ENCODE peak calls at places on chromosomes 1 and 21, in seven cellular contexts. J is HCT116, B is endothelial cell of umbilical vein, W is K562, M is SK-N-SH, Z is H1, F is HepG2. E is an unnamed sample.
A peak's percentile ranks its signal among the peaks of the same experiment; 100 is the strongest.

GRCh38 chr1:25896266-25896665 is 10.0 kb downstream of the STMN1 start:
- DNase-seq in J (no peak), B (peak; percentile 47), W (no peak), M (no peak), Z (no peak), F (no peak), E (no peak)

GRCh38 chr1:243628476-243628907 is 221.6 kb downstream of the AKT3 start:
- DNase-seq in J (no peak), B (no peak), W (no peak), M (no peak), Z (no peak), F (peak; percentile 69), E (no peak)

GRCh38 chr1:39154553-39155361 is 49.7 kb upstream of the MACF1 start:
- DNase-seq in J (no peak), B (peak; percentile 78), W (peak; percentile 41), M (no peak), Z (no peak), F (peak; percentile 57), E (no peak)

GRCh38 chr1:35577071-35577998 is 4.2 kb downstream of the TFAP2E start:
- DNase-seq in J (no peak), B (peak; percentile 37), W (no peak), M (no peak), Z (no peak), F (no peak), E (no peak)

GRCh38 chr1:175129182-175129581 is 61.5 kb downstream of the TNN start:
- DNase-seq in J (no peak), B (no peak), W (no peak), M (no peak), Z (no peak), F (no peak), E (no peak)

GRCh38 chr1:19080715-19081114 is 124.2 kb upstream of the IFFO2 start:
- DNase-seq in J (no peak), B (no peak), W (no peak), M (no peak), Z (no peak), F (no peak), E (no peak)

GRCh38 chr1:225752245-225752644 is 25.4 kb upstream of the SRP9 start:
- DNase-seq in J (no peak), B (no peak), W (no peak), M (no peak), Z (no peak), F (no peak), E (no peak)

GRCh38 chr21:34926784-34927548 is 122.1 kb downstream of the RUNX1 start:
- DNase-seq in J (no peak), B (no peak), W (no peak), M (no peak), Z (no peak), F (peak; percentile 72), E (no peak)

GRCh38 chr1:15196807-15197530 is 43.4 kb downstream of the TMEM51 start:
- DNase-seq in J (no peak), B (no peak), W (no peak), M (peak; percentile 41), Z (no peak), F (no peak), E (no peak)

GRCh38 chr1:201252833-201253810 is 30.2 kb upstream of the PKP1 start:
- DNase-seq in J (no peak), B (no peak), W (no peak), M (no peak), Z (no peak), F (no peak), E (no peak)

GRCh38 chr1:27455166-27455811 is 34.7 kb downstream of the WASF2 start:
- DNase-seq in J (no peak), B (no peak), W (no peak), M (peak; percentile 48), Z (no peak), F (no peak), E (no peak)

GRCh38 chr1:110340207-110340468 is 961 bp downstream of the RBM15 start:
- DNase-seq in J (no peak), B (no peak), W (peak; percentile 45), M (peak; percentile 41), Z (no peak), F (no peak), E (no peak)

GRCh38 chr1:207352560-207352959 is 31.1 kb downstream of the CD55 start:
- DNase-seq in J (no peak), B (no peak), W (no peak), M (no peak), Z (no peak), F (no peak), E (no peak)

GRCh38 chr21:31873696-31874599 is 1.1 kb downstream of the HUNK start:
- DNase-seq in J (no peak), B (no peak), W (peak; percentile 71), M (peak; percentile 91), Z (no peak), F (no peak), E (no peak)

GRCh38 chr1:11216074-11216473 is 26.9 kb downstream of the ANGPTL7 start:
- DNase-seq in J (no peak), B (no peak), W (no peak), M (no peak), Z (no peak), F (peak; percentile 64), E (no peak)

GRCh38 chr1:150973826-150974579 is 632 bp downstream of the CERS2 start:
- DNase-seq in J (no peak), B (peak; percentile 47), W (no peak), M (peak; percentile 83), Z (no peak), F (no peak), E (no peak)

GRCh38 chr1:1894354-1895049 is 3.6 kb upstream of the GNB1 start:
- DNase-seq in J (no peak), B (no peak), W (no peak), M (no peak), Z (no peak), F (no peak), E (no peak)

GRCh38 chr1:232767381-232768074 is 37.7 kb upstream of the MAP10 start:
- DNase-seq in J (peak; percentile 10), B (no peak), W (no peak), M (no peak), Z (no peak), F (no peak), E (no peak)

GRCh38 chr1:1116701-1117468 is 996 bp upstream of the C1orf159 start:
- DNase-seq in J (no peak), B (peak; percentile 9), W (no peak), M (peak; percentile 75), Z (no peak), F (no peak), E (no peak)

GRCh38 chr1:82195245-82195644 is 394.5 kb downstream of the ADGRL2 start:
- DNase-seq in J (no peak), B (no peak), W (no peak), M (no peak), Z (no peak), F (no peak), E (no peak)

GRCh38 chr1:78044796-78045599 is 768 bp upstream of the GIPC2 start:
- DNase-seq in J (no peak), B (peak; percentile 66), W (no peak), M (no peak), Z (no peak), F (no peak), E (no peak)

GRCh38 chr1:228082975-228083870 is 715 bp downstream of the ARF1 start:
- DNase-seq in J (no peak), B (peak; percentile 29), W (peak; percentile 63), M (peak; percentile 55), Z (no peak), F (no peak), E (no peak)

GRCh38 chr1:228084797-228085196 is 2.3 kb downstream of the ARF1 start:
- DNase-seq in J (no peak), B (no peak), W (no peak), M (no peak), Z (no peak), F (no peak), E (no peak)

GRCh38 chr1:228082260-228082974 is at the start of gene ARF1:
- DNase-seq in J (peak; percentile 80), B (peak; percentile 94), W (peak; percentile 100), M (peak; percentile 100), Z (peak; percentile 84), F (peak; percentile 78), E (peak; percentile 16)

GRCh38 chr1:228084325-228084724 is 1.8 kb downstream of the ARF1 start:
- DNase-seq in J (no peak), B (peak; percentile 32), W (no peak), M (no peak), Z (no peak), F (no peak), E (no peak)

GRCh38 chr1:228083871-228084278 is 1.4 kb downstream of the ARF1 start:
- DNase-seq in J (no peak), B (peak; percentile 37), W (no peak), M (no peak), Z (no peak), F (no peak), E (no peak)
- TF ChIP-seq POLR2AphosphoS5 in J (no peak), B (no peak), W (no peak), M (no peak), Z (no peak), F (no peak), E (no peak)

DNA sequence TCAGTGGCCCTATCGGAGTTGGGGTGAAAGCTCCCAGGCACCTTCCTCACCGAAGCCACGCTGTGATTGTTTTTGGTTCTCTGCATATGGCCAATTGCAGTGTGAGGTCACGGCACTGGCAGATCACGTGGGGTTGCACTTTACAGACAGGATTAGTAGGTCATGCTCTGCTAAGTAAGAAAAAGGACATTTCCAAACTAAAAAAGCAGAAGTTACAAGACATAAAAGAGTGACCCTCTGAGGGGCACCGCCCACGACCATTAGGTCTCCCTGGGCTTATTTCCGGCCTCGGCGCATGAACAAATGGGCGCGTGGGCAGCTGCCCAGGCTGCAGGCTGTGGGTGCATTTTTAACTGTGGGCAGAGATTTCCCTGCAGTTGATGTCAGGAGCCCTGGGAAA is 2.0 kb downstream of the CAPN9 start:
- DNase-seq in J (no peak), B (no peak), W (no peak), M (no peak), Z (no peak), F (no peak), E (no peak)
- H3K9ac ChIP-seq in J (no peak overlapping the region), B (no peak overlapping the region), W (no peak overlapping the region), M (no peak overlapping the region), Z (no peak overlapping the region), F (no peak overlapping the region), E (no peak overlapping the region)

GRCh38 chr1:28888915-28889314 is 25.5 kb upstream of the EPB41 start:
- DNase-seq in J (no peak), B (no peak), W (no peak), M (no peak), Z (no peak), F (no peak), E (no peak)
- TF ChIP-seq POLR2AphosphoS5 in J (no peak), B (no peak), W (no peak), M (no peak), Z (no peak), F (no peak), E (no peak)

DNA sequence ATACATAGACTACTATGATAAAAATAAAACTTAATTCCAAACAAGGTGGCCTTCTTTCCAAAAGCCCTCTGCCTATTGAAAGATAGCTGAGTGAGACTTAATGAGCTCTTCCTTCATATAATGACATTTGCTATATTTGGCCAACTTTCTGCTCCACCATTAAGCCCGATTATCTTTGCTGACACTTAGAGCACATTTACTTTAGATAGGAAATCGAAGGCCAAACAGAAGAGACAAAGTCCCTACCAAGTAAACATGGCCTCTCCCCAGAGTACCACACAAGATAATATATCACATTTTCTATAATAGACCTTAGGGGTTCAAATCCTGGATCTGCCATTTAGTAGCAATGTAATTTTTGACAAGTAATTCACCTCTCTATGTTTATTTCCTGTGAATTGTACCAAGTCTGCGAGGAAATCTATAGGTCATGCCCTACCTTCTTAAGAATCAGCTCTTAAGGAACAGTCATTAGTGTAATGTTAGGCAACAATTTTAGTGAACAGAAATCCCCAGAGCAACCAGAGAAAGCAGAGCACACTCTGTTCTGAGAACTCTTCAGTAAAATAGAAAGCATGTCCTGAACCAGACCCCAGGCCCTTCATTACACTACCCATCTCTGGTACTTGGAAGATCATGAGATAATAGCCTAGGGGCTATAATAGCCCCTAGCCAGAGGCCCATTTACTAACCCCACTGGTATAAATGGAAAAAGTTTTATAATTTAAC is 17.3 kb upstream of the COA6 start:
- DNase-seq in J (no peak), B (no peak), W (no peak), M (peak; percentile 21), Z (no peak), F (peak; percentile 11), E (no peak)
- H3K9ac ChIP-seq in J (peak overlapping the region; percentile 52), B (no peak overlapping the region), W (no peak overlapping the region), M (no peak overlapping the region), Z (no peak overlapping the region), F (no peak overlapping the region), E (no peak overlapping the region)

E was measured in SK-N-MC.